ENCODE peak calls at places on chromosomes 3 and 15, in ten cellular contexts. O is mucosa of descending colon; W is PC-3; A is tibial artery; T is A549; Z is endothelial cell of umbilical vein; S is CD8-positive, alpha-beta T cell; N is OCI-LY7; V is aorta; C is psoas muscle. D is an unnamed sample.

GRCh38 chr15:79358069-79358468 is 47.2 kb downstream of the TMED3 start:
- DNase-seq in T (no peak), A (no peak), O (no peak), V (no peak), C (no peak), Z (no peak), S (no peak), N (no peak), W (no peak), D (no peak)

GRCh38 chr3:86987421-86987715 is 3.6 kb downstream of the VGLL3 start:
- DNase-seq in A (no peak), W (no peak), T (no peak), S (no peak), C (no peak), Z (no peak), N (no peak), V (no peak), O (no peak), D (no peak)

GRCh38 chr3:170709046-170709445 is 123.2 kb upstream of the SLC7A14 start:
- DNase-seq in C (peak; percentile 45), T (no peak), S (no peak), A (no peak), Z (no peak), N (no peak), W (peak; percentile 35), O (no peak), V (no peak), D (no peak)

GRCh38 chr3:195900426-195901355 is 7.7 kb downstream of the TNK2 start:
- DNase-seq in N (peak; percentile 34), T (no peak), O (peak; percentile 81), S (no peak), W (peak; percentile 86), A (no peak), V (peak; percentile 82), Z (no peak), C (peak; percentile 83), D (no peak)

GRCh38 chr3:59424268-59425010 is 374.6 kb upstream of the CFAP20DC start:
- DNase-seq in A (no peak), O (no peak), T (no peak), S (peak; percentile 29), Z (no peak), C (no peak), W (peak; percentile 66), N (no peak), V (no peak), D (peak; percentile 49)

GRCh38 chr3:28130836-28131235 is 110.6 kb upstream of the CMC1 start:
- DNase-seq in T (no peak), W (no peak), V (no peak), A (no peak), C (no peak), O (no peak), Z (no peak), S (no peak), N (no peak), D (no peak)

GRCh38 chr3:42070089-42070885 is 20.9 kb upstream of the TRAK1 start:
- DNase-seq in N (no peak), A (no peak), V (no peak), C (no peak), W (peak; percentile 35), T (no peak), S (no peak), O (no peak), Z (no peak), D (no peak)

GRCh38 chr15:44066211-44066827 is 128.8 kb downstream of the FRMD5 start:
- DNase-seq in W (peak; percentile 86), O (no peak), Z (peak; percentile 87), C (no peak), T (peak; percentile 24), S (peak; percentile 30), A (no peak), V (no peak), N (peak; percentile 83), D (peak; percentile 70)

GRCh38 chr3:10198761-10199688 is 34.3 kb downstream of the IRAK2 start:
- DNase-seq in Z (peak; percentile 73), O (peak; percentile 80), S (peak; percentile 81), N (peak; percentile 82), V (no peak), W (peak; percentile 88), C (no peak), T (peak; percentile 50), A (no peak), D (no peak)

GRCh38 chr3:117820900-117821299 is 1111.3 kb downstream of the TUSC7 start:
- DNase-seq in N (no peak), T (no peak), C (no peak), S (no peak), A (no peak), V (no peak), W (peak; percentile 16), Z (no peak), O (no peak), D (no peak)

GRCh38 chr3:30546934-30547333 is 59.5 kb upstream of the TGFBR2 start:
- DNase-seq in V (no peak), C (no peak), Z (no peak), W (no peak), A (no peak), O (no peak), T (no peak), N (no peak), S (no peak), D (no peak)

GRCh38 chr15:47477253-47477652 is 240.1 kb upstream of the SEMA6D start:
- DNase-seq in V (no peak), Z (no peak), C (no peak), O (no peak), W (no peak), S (no peak), T (no peak), A (no peak), N (no peak), D (no peak)

GRCh38 chr3:177810162-177810623 is 612.9 kb upstream of the TBL1XR1 start:
- DNase-seq in N (no peak), S (no peak), T (peak; percentile 40), Z (peak; percentile 82), C (no peak), V (no peak), W (peak; percentile 95), A (no peak), O (no peak), D (peak; percentile 85)

GRCh38 chr3:122081543-122081942 is 26.4 kb downstream of the CD86 start:
- DNase-seq in A (no peak), W (no peak), S (no peak), N (no peak), V (no peak), C (no peak), Z (no peak), T (no peak), O (no peak), D (no peak)

GRCh38 chr3:49689046-49689886 is at the start of the genes MST1 and RNF123:
- DNase-seq in V (peak; percentile 98), Z (peak; percentile 92), S (peak; percentile 92), N (peak; percentile 95), W (peak; percentile 90), A (peak; percentile 92), C (peak; percentile 93), T (peak; percentile 70), O (peak; percentile 92), D (peak; percentile 83)
- H3K4me1 ChIP-seq in V (no peaks in the 10 kb centered on the region), Z (peaks cover 9% of the 10 kb centered on the region), S (peaks cover 22% of the 10 kb centered on the region), N (peaks cover 11% of the 10 kb centered on the region), W (peaks cover 9% of the 10 kb centered on the region), A (peaks cover 28% of the 10 kb centered on the region), C (peaks cover 48% of the 10 kb centered on the region), T (peaks cover 5% of the 10 kb centered on the region), O (peaks cover 21% of the 10 kb centered on the region), D (peaks cover 5% of the 10 kb centered on the region)

DNA sequence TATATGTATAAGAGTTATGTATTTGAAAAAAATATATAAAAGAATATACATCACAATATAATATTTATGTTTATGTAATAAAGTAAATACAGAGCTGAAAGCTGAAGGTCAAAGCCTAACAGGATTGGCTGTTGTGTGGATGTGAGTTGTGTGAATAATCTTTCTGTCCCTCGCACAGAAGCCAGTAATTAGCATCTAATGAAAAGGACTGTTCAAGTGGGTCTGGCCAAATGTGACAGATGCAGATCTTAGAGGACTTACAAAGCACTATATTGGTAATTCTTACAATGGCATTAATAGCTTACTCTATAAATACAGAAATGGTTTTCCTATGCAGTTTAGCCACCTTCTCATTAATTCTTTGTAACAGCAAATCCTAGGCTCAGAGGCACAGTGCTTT is 2.4 kb downstream of the MKRN3 start:
- DNase-seq in V (no peak), C (no peak), N (no peak), S (no peak), O (no peak), T (no peak), Z (no peak), W (no peak), A (no peak), D (no peak)
- H3K9me3 ChIP-seq in V (no peaks in the 10 kb centered on the region), C (no peaks in the 10 kb centered on the region), N (no peaks in the 10 kb centered on the region), S (no peaks in the 10 kb centered on the region), O (peaks cover 5% of the 10 kb centered on the region), T (peaks cover 3% of the 10 kb centered on the region), Z (peaks cover 2% of the 10 kb centered on the region), W (no peaks in the 10 kb centered on the region), A (peaks cover 6% of the 10 kb centered on the region), D (no peaks in the 10 kb centered on the region)

GRCh38 chr3:147391726-147392082 is 14.6 kb downstream of the ZIC4 start:
- DNase-seq in Z (no peak), C (no peak), T (no peak), S (no peak), O (no peak), V (no peak), W (no peak), N (no peak), A (no peak), D (no peak)
- H3K4me3 ChIP-seq in Z (no peak overlapping the region), C (peak overlapping the region; percentile 74), T (no peak overlapping the region), S (no peak overlapping the region), O (no peak overlapping the region), V (no peak overlapping the region), W (no peak overlapping the region), N (no peak overlapping the region), A (peak overlapping the region; percentile 29), D (peak overlapping the region; percentile 52)

DNA sequence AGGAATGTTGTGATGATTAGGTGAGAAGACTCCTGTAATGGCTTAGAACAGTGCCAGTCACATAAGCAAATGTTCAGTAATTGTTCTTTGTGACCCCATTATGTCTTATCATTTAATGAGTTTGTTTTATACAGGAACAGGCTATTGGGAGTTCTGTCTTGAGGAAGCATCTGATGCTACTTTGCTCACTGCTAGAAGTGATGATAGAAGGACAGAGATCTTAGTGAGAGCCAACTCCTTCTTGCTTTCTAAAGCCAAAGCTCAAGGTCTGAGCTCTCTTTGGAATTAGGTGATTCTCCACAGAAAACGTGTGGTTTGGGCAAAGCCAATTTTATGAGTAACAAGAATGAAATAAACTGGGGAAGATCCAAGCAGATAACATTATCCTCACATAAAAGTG is 214.8 kb downstream of the LRTM1 start:
- DNase-seq in T (no peak), O (no peak), C (no peak), W (no peak), A (no peak), Z (no peak), N (no peak), S (no peak), V (no peak), D (no peak)
- H3K4me1 ChIP-seq in T (no peaks in the 10 kb centered on the region), O (peaks cover 10% of the 10 kb centered on the region), C (no peaks in the 10 kb centered on the region), W (no peaks in the 10 kb centered on the region), A (no peaks in the 10 kb centered on the region), Z (no peaks in the 10 kb centered on the region), N (no peaks in the 10 kb centered on the region), S (no peaks in the 10 kb centered on the region), V (peaks cover 3% of the 10 kb centered on the region), D (no peaks in the 10 kb centered on the region)

GRCh38 chr3:136916200-136916599 is 41.6 kb upstream of the IL20RB start:
- DNase-seq in N (no peak), T (no peak), S (no peak), V (no peak), W (peak; percentile 13), A (no peak), O (no peak), C (no peak), Z (no peak), D (no peak)
- H3K9me3 ChIP-seq in N (peaks cover 6% of the 10 kb centered on the region), T (peaks cover 3% of the 10 kb centered on the region), S (no peaks in the 10 kb centered on the region), V (no peaks in the 10 kb centered on the region), W (peaks cover 6% of the 10 kb centered on the region), A (peaks cover 4% of the 10 kb centered on the region), O (no peaks in the 10 kb centered on the region), C (peaks cover 8% of the 10 kb centered on the region), Z (no peaks in the 10 kb centered on the region), D (no peaks in the 10 kb centered on the region)